ENCODE peak calls at places on chromosomes 2 and 18, in five cellular contexts. D, E, P, F and K are unnamed samples.

GRCh38 chr2:181468313-181468712 is 11.1 kb downstream of the ITGA4 start:
- DNase-seq in D (no peak), E (no peak), P (no peak), F (no peak), K (no peak)

GRCh38 chr2:233372855-233373254 is 18.6 kb downstream of the DGKD start:
- DNase-seq in D (no peak), E (no peak), P (no peak), F (no peak), K (no peak)

GRCh38 chr18:73715228-73715670 is 432.4 kb downstream of the FBXO15 start:
- DNase-seq in D (no peak), E (no peak), P (no peak), F (no peak), K (no peak)

GRCh38 chr2:172052000-172052983 is 33.0 kb upstream of the DLX1 start:
- DNase-seq in D (no peak), E (no peak), P (no peak), F (no peak), K (no peak)

GRCh38 chr2:240630771-240631560 is 5.7 kb downstream of the GPR35 start:
- DNase-seq in D (no peak), E (no peak), P (no peak), F (no peak), K (no peak)

GRCh38 chr2:149763358-149763757 is 175.8 kb upstream of the MMADHC start:
- DNase-seq in D (no peak), E (no peak), P (no peak), F (no peak), K (no peak)

GRCh38 chr2:77054938-77055337 is 467.2 kb downstream of the LRRTM4 start:
- DNase-seq in D (no peak), E (no peak), P (no peak), F (no peak), K (no peak)

GRCh38 chr2:189580662-189581353 is at the start of gene SLC40A1:
- DNase-seq in D (peak; percentile 51), E (peak; percentile 94), P (peak; percentile 29), F (peak; percentile 17), K (no peak)

GRCh38 chr2:215920244-215921100 is 92.9 kb downstream of the MREG start:
- DNase-seq in D (peak; percentile 24), E (peak; percentile 86), P (peak; percentile 55), F (peak; percentile 84), K (peak; percentile 31)

GRCh38 chr2:40360652-40361051 is 91.2 kb downstream of the SLC8A1 start:
- DNase-seq in D (no peak), E (peak; percentile 73), P (no peak), F (no peak), K (no peak)

GRCh38 chr2:3169106-3169870 is 208.3 kb downstream of the EIPR1 start:
- DNase-seq in D (no peak), E (no peak), P (no peak), F (no peak), K (peak; percentile 44)

GRCh38 chr18:56678836-56679565 is 27.8 kb downstream of the WDR7 start:
- DNase-seq in D (no peak), E (no peak), P (no peak), F (no peak), K (no peak)

GRCh38 chr2:207796585-207797350 is 27.1 kb upstream of the FZD5 start:
- DNase-seq in D (no peak), E (no peak), P (no peak), F (no peak), K (no peak)

GRCh38 chr2:212157011-212157410 is 381.6 kb downstream of the ERBB4 start:
- DNase-seq in D (no peak), E (no peak), P (no peak), F (no peak), K (no peak)

GRCh38 chr2:169705927-169706326 is 11.7 kb downstream of the PHOSPHO2 start:
- DNase-seq in D (no peak), E (no peak), P (no peak), F (no peak), K (no peak)

GRCh38 chr18:57205641-57206040 is 58.8 kb downstream of the BOD1L2 start:
- DNase-seq in D (no peak), E (no peak), P (no peak), F (no peak), K (no peak)

GRCh38 chr18:70422061-70422965 is 133.5 kb downstream of the SOCS6 start:
- DNase-seq in D (peak; percentile 67), E (peak; percentile 95), P (peak; percentile 67), F (no peak), K (peak; percentile 95)

GRCh38 chr2:62038980-62039771 is 133.7 kb downstream of the COMMD1 start:
- DNase-seq in D (no peak), E (no peak), P (peak; percentile 93), F (peak; percentile 95), K (no peak)

GRCh38 chr18:75679347-75679746 is 251.8 kb upstream of the SMIM21 start:
- DNase-seq in D (no peak), E (peak; percentile 74), P (no peak), F (no peak), K (no peak)

GRCh38 chr18:23953984-23954383 is 60.6 kb upstream of the TTC39C start:
- DNase-seq in D (no peak), E (no peak), P (no peak), F (no peak), K (no peak)

GRCh38 chr2:3041246-3041645 is 336.4 kb downstream of the EIPR1 start:
- DNase-seq in D (no peak), E (peak; percentile 31), P (no peak), F (no peak), K (no peak)

GRCh38 chr18:3256693-3257626 is 5.0 kb upstream of the MYL12B start:
- DNase-seq in D (no peak), E (no peak), P (no peak), F (peak; percentile 35), K (no peak)

GRCh38 chr18:70228546-70228945 is 23.1 kb upstream of the RTTN start:
- DNase-seq in D (no peak), E (no peak), P (peak; percentile 28), F (no peak), K (no peak)

GRCh38 chr2:69625078-69625788 is 18.3 kb downstream of the AAK1 start:
- DNase-seq in D (no peak), E (no peak), P (no peak), F (no peak), K (no peak)

GRCh38 chr2:161321944-161322343 is 13.7 kb downstream of the PSMD14 start:
- DNase-seq in D (no peak), E (no peak), P (no peak), F (no peak), K (no peak)

GRCh38 chr18:58970943-58971799 is 106.5 kb downstream of the ZNF532 start:
- DNase-seq in D (no peak), E (no peak), P (no peak), F (peak; percentile 74), K (no peak)

GRCh38 chr2:70143314-70144150 is 47.3 kb downstream of the C2orf42 start:
- DNase-seq in D (no peak), E (peak; percentile 88), P (peak; percentile 58), F (peak; percentile 80), K (no peak)

GRCh38 chr2:33354981-33355380 is 121.5 kb upstream of the RASGRP3 start:
- DNase-seq in D (no peak), E (no peak), P (no peak), F (no peak), K (no peak)

GRCh38 chr2:25905126-25905525 is 26.8 kb upstream of the ASXL2 start:
- DNase-seq in D (no peak), E (no peak), P (no peak), F (no peak), K (no peak)

GRCh38 chr2:174729797-174730529 is 34.3 kb downstream of the CHRNA1 start:
- DNase-seq in D (peak; percentile 43), E (no peak), P (no peak), F (no peak), K (no peak)

GRCh38 chr2:183868707-183869106 is 729.6 kb upstream of the ZNF804A start:
- DNase-seq in D (no peak), E (no peak), P (no peak), F (no peak), K (peak; percentile 61)

GRCh38 chr2:160269803-160270570 is 69.9 kb upstream of the ITGB6 start:
- DNase-seq in D (peak; percentile 83), E (peak; percentile 93), P (peak; percentile 74), F (peak; percentile 71), K (peak; percentile 95)

GRCh38 chr2:160271166-160272086 is 71.4 kb upstream of the ITGB6 start:
- DNase-seq in D (no peak), E (no peak), P (no peak), F (no peak), K (no peak)

GRCh38 chr2:160270571-160271113 is 70.6 kb upstream of the ITGB6 start:
- DNase-seq in D (peak; percentile 31), E (peak; percentile 58), P (no peak), F (no peak), K (no peak)

GRCh38 chr2:160268382-160268781 is 68.3 kb upstream of the ITGB6 start:
- DNase-seq in D (no peak), E (no peak), P (no peak), F (no peak), K (no peak)

GRCh38 chr2:160269365-160269764 is 69.3 kb upstream of the ITGB6 start:
- DNase-seq in D (no peak), E (no peak), P (no peak), F (no peak), K (no peak)
- H3K4me3 ChIP-seq in D (peak overlapping the region; percentile 39), E (no peak overlapping the region), P (no peak overlapping the region), F (no peak overlapping the region), K (no peak overlapping the region)

GRCh38 chr18:34729264-34729663 is 19.2 kb downstream of the DTNA start:
- DNase-seq in D (peak; percentile 10), E (no peak), P (no peak), F (peak; percentile 45), K (no peak)
- TF ChIP-seq CTCF in D (peak; percentile 36), E (peak; percentile 25), P (peak; percentile 37), F (peak; percentile 51), K (peak; percentile 78)

DNA sequence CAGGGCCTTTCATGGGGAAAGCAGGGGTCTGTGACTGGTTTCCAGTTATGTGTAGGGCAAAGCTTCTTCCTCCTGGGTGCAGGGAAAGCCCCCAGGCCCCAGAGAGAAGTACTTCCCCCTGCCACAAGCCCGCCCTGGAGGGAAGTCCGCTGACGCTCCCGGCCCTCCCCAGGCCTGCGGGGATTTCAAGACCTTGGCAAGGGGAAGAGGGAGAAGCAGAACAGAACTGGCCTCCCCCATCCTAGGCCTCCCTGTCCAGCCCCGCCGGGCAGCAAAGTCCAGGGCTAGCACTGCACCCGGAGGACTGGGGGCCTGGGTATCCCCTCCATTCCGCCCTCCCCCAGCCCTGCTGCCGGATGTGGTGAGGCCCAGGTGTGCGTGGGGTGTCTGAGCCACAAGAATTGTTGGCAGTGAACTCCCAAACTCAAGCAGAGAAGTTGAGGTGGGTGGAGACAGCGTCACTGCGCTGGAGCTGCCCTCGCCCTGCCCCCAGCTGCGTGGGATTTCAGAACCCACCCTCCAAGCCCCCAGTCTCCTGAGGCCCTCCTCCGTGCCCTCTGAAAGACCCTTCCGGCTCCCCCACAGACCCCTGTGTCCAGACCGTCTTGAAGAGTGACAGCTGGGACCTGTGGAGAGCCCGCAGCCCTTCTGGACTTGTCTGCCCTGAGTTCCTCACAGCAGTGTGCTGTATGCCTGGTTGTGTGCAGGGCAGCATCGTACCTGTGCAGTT is 1.1 kb upstream of the DUSP2 start:
- DNase-seq in D (no peak), E (peak; percentile 68), P (peak; percentile 90), F (peak; percentile 91), K (no peak)
- H3K4me3 ChIP-seq in D (no peak overlapping the region), E (no peak overlapping the region), P (peak overlapping the region; percentile 58), F (peak overlapping the region; percentile 50), K (no peak overlapping the region)

DNA sequence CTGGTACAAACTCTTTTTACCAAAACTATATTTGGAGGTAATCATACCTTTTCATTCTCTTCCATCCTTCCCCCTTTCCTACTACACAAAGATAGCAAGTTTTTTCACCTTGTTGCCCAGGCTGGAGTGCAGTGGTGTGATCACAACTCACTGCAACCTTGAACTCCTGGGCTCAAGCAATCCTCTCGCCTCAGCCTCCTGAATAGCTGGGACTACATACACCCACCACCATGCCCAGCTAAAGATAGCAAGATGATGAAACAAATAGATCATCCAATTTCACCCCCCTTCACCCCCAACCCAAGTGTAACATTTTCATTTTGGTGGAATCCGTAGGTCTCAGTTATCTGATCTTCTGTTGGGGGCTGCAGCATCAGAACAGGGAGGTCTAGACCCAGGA is 4.5 kb upstream of the STK11IP start:
- DNase-seq in D (no peak), E (no peak), P (no peak), F (no peak), K (no peak)
- TF ChIP-seq CTCF in D (no peak), E (no peak), P (no peak), F (no peak), K (no peak)